ENCODE peak calls at places on chromosomes 4 and X, in ten cellular contexts. One of them, this sample, is unnamed.

GRCh38 chr4:76792418-76792817 is 105.5 kb downstream of the SOWAHB start:
- DNase-seq in mammary epithelial cell: no peak
- DNase-seq in thoracic aorta: no peak
- DNase-seq in psoas muscle: no peak
- DNase-seq in PC-3: no peak
- DNase-seq in foreskin fibroblast: no peak
- DNase-seq in PC-9: no peak
- DNase-seq in fibroblast of the aortic adventitia: no peak
- DNase-seq in brain microvascular endothelial cell: no peak
- DNase-seq in pancreas: no peak
- DNase-seq in this sample: no peak

GRCh38 chr4:136818811-136819210 is 713.5 kb downstream of the PCDH18 start:
- DNase-seq in mammary epithelial cell: no peak
- DNase-seq in thoracic aorta: no peak
- DNase-seq in psoas muscle: no peak
- DNase-seq in PC-3: no peak
- DNase-seq in foreskin fibroblast: no peak
- DNase-seq in PC-9: no peak
- DNase-seq in fibroblast of the aortic adventitia: peak; percentile 25
- DNase-seq in brain microvascular endothelial cell: peak; percentile 34
- DNase-seq in pancreas: no peak
- DNase-seq in this sample: no peak

GRCh38 chr4:130576218-130576617 is 1480.3 kb downstream of the C4orf33 start:
- DNase-seq in mammary epithelial cell: no peak
- DNase-seq in thoracic aorta: no peak
- DNase-seq in psoas muscle: no peak
- DNase-seq in PC-3: no peak
- DNase-seq in foreskin fibroblast: no peak
- DNase-seq in PC-9: no peak
- DNase-seq in fibroblast of the aortic adventitia: no peak
- DNase-seq in brain microvascular endothelial cell: no peak
- DNase-seq in pancreas: no peak
- DNase-seq in this sample: no peak

GRCh38 chr4:140533951-140534480 is 10.0 kb downstream of the ELMOD2 start:
- DNase-seq in mammary epithelial cell: no peak
- DNase-seq in thoracic aorta: no peak
- DNase-seq in psoas muscle: no peak
- DNase-seq in PC-3: no peak
- DNase-seq in foreskin fibroblast: no peak
- DNase-seq in PC-9: no peak
- DNase-seq in fibroblast of the aortic adventitia: peak; percentile 17
- DNase-seq in brain microvascular endothelial cell: no peak
- DNase-seq in pancreas: no peak
- DNase-seq in this sample: no peak

GRCh38 chrX:154396948-154397887 is 959 bp upstream of the RPL10 start:
- DNase-seq in mammary epithelial cell: peak; percentile 58
- DNase-seq in thoracic aorta: no peak
- DNase-seq in psoas muscle: peak; percentile 88
- DNase-seq in PC-3: peak; percentile 66
- DNase-seq in foreskin fibroblast: peak; percentile 87
- DNase-seq in PC-9: peak; percentile 84
- DNase-seq in fibroblast of the aortic adventitia: peak; percentile 55
- DNase-seq in brain microvascular endothelial cell: no peak
- DNase-seq in pancreas: peak; percentile 83
- DNase-seq in this sample: peak; percentile 75

GRCh38 chr4:184932343-184932742 is 85.9 kb upstream of the HELT start:
- DNase-seq in mammary epithelial cell: no peak
- DNase-seq in thoracic aorta: no peak
- DNase-seq in psoas muscle: no peak
- DNase-seq in PC-3: no peak
- DNase-seq in foreskin fibroblast: no peak
- DNase-seq in PC-9: no peak
- DNase-seq in fibroblast of the aortic adventitia: no peak
- DNase-seq in brain microvascular endothelial cell: no peak
- DNase-seq in pancreas: no peak
- DNase-seq in this sample: no peak

GRCh38 chrX:118240359-118240758 is 105.5 kb upstream of the WDR44 start:
- DNase-seq in mammary epithelial cell: no peak
- DNase-seq in thoracic aorta: no peak
- DNase-seq in psoas muscle: no peak
- DNase-seq in PC-3: no peak
- DNase-seq in foreskin fibroblast: peak; percentile 20
- DNase-seq in PC-9: no peak
- DNase-seq in fibroblast of the aortic adventitia: no peak
- DNase-seq in brain microvascular endothelial cell: no peak
- DNase-seq in pancreas: no peak
- DNase-seq in this sample: no peak

GRCh38 chr4:19298998-19299397 is 952.7 kb upstream of the SLIT2 start:
- DNase-seq in mammary epithelial cell: no peak
- DNase-seq in thoracic aorta: no peak
- DNase-seq in psoas muscle: no peak
- DNase-seq in PC-3: no peak
- DNase-seq in foreskin fibroblast: peak; percentile 71
- DNase-seq in PC-9: no peak
- DNase-seq in fibroblast of the aortic adventitia: no peak
- DNase-seq in brain microvascular endothelial cell: no peak
- DNase-seq in pancreas: no peak
- DNase-seq in this sample: no peak

DNA sequence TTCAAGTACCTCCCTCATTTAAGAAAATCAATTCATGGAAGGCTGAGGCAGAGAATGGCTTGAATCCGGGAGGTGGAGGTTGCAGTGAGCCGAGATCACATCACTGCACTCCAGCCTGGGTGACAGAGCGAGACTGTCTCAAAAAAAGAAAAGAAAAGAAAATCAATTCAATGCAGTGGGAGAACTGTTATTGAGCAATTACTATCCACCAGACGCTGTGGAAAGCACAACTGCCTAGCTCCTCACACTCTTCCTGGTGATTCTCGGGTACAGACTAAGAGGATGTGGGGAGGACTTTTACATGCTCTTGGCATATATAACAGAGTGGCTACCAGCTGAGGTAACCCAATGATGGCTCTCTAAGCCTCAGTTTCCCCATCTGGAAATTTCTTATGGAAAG is 2.7 kb upstream of the TMSB4X start:
- DNase-seq in mammary epithelial cell: no peak
- DNase-seq in thoracic aorta: no peak
- DNase-seq in psoas muscle: no peak
- DNase-seq in PC-3: no peak
- DNase-seq in foreskin fibroblast: no peak
- DNase-seq in PC-9: no peak
- DNase-seq in fibroblast of the aortic adventitia: no peak
- DNase-seq in brain microvascular endothelial cell: no peak
- DNase-seq in pancreas: no peak
- DNase-seq in this sample: no peak
- H3K4me3 ChIP-seq in mammary epithelial cell: no peak overlapping the region
- H3K4me3 ChIP-seq in thoracic aorta: peak overlapping the region; percentile 61
- H3K4me3 ChIP-seq in psoas muscle: no peak overlapping the region
- H3K4me3 ChIP-seq in PC-3: no peak overlapping the region
- H3K4me3 ChIP-seq in foreskin fibroblast: no peak overlapping the region
- H3K4me3 ChIP-seq in PC-9: no peak overlapping the region
- H3K4me3 ChIP-seq in fibroblast of the aortic adventitia: no peak overlapping the region
- H3K4me3 ChIP-seq in brain microvascular endothelial cell: no peak overlapping the region
- H3K4me3 ChIP-seq in pancreas: no peak overlapping the region
- H3K4me3 ChIP-seq in this sample: no peak overlapping the region

GRCh38 chr4:7460591-7460990 is 25.9 kb upstream of the PSAPL1 start:
- DNase-seq in mammary epithelial cell: no peak
- DNase-seq in thoracic aorta: no peak
- DNase-seq in psoas muscle: peak; percentile 65
- DNase-seq in PC-3: no peak
- DNase-seq in foreskin fibroblast: no peak
- DNase-seq in PC-9: no peak
- DNase-seq in fibroblast of the aortic adventitia: no peak
- DNase-seq in brain microvascular endothelial cell: peak; percentile 5
- DNase-seq in pancreas: no peak
- DNase-seq in this sample: no peak

GRCh38 chr4:7464259-7464655 is 29.5 kb upstream of the PSAPL1 start:
- DNase-seq in mammary epithelial cell: no peak
- DNase-seq in thoracic aorta: no peak
- DNase-seq in psoas muscle: no peak
- DNase-seq in PC-3: no peak
- DNase-seq in foreskin fibroblast: no peak
- DNase-seq in PC-9: no peak
- DNase-seq in fibroblast of the aortic adventitia: no peak
- DNase-seq in brain microvascular endothelial cell: no peak
- DNase-seq in pancreas: no peak
- DNase-seq in this sample: no peak

GRCh38 chr4:7463584-7464258 is 29.0 kb upstream of the PSAPL1 start:
- DNase-seq in mammary epithelial cell: no peak
- DNase-seq in thoracic aorta: no peak
- DNase-seq in psoas muscle: no peak
- DNase-seq in PC-3: no peak
- DNase-seq in foreskin fibroblast: no peak
- DNase-seq in PC-9: no peak
- DNase-seq in fibroblast of the aortic adventitia: no peak
- DNase-seq in brain microvascular endothelial cell: no peak
- DNase-seq in pancreas: no peak
- DNase-seq in this sample: no peak

GRCh38 chr4:7461171-7461570 is 26.4 kb upstream of the PSAPL1 start:
- DNase-seq in mammary epithelial cell: no peak
- DNase-seq in thoracic aorta: no peak
- DNase-seq in psoas muscle: no peak
- DNase-seq in PC-3: no peak
- DNase-seq in foreskin fibroblast: no peak
- DNase-seq in PC-9: no peak
- DNase-seq in fibroblast of the aortic adventitia: no peak
- DNase-seq in brain microvascular endothelial cell: no peak
- DNase-seq in pancreas: no peak
- DNase-seq in this sample: no peak

GRCh38 chr4:7462509-7462971 is 27.8 kb upstream of the PSAPL1 start:
- DNase-seq in mammary epithelial cell: peak; percentile 38
- DNase-seq in thoracic aorta: no peak
- DNase-seq in psoas muscle: no peak
- DNase-seq in PC-3: peak; percentile 88
- DNase-seq in foreskin fibroblast: peak; percentile 18
- DNase-seq in PC-9: peak; percentile 44
- DNase-seq in fibroblast of the aortic adventitia: no peak
- DNase-seq in brain microvascular endothelial cell: no peak
- DNase-seq in pancreas: no peak
- DNase-seq in this sample: no peak
- TF ChIP-seq CTCF in mammary epithelial cell: peak; percentile 42
- TF ChIP-seq CTCF in thoracic aorta: no peak
- TF ChIP-seq CTCF in psoas muscle: no peak
- TF ChIP-seq CTCF in PC-3: peak; percentile 76
- TF ChIP-seq CTCF in foreskin fibroblast: peak; percentile 29
- TF ChIP-seq CTCF in PC-9: no peak
- TF ChIP-seq CTCF in fibroblast of the aortic adventitia: no peak
- TF ChIP-seq CTCF in brain microvascular endothelial cell: no peak
- TF ChIP-seq CTCF in pancreas: no peak
- TF ChIP-seq CTCF in this sample: no peak

GRCh38 chrX:34654939-34655338 is 2.1 kb downstream of the TMEM47 start:
- DNase-seq in mammary epithelial cell: peak; percentile 3
- DNase-seq in thoracic aorta: no peak
- DNase-seq in psoas muscle: no peak
- DNase-seq in PC-3: no peak
- DNase-seq in foreskin fibroblast: no peak
- DNase-seq in PC-9: no peak
- DNase-seq in fibroblast of the aortic adventitia: peak; percentile 28
- DNase-seq in brain microvascular endothelial cell: no peak
- DNase-seq in pancreas: no peak
- DNase-seq in this sample: no peak
- H3K4me3 ChIP-seq in mammary epithelial cell: peak overlapping the region; percentile 19
- H3K4me3 ChIP-seq in thoracic aorta: peak overlapping the region; percentile 83
- H3K4me3 ChIP-seq in psoas muscle: peak overlapping the region; percentile 64
- H3K4me3 ChIP-seq in PC-3: no peak overlapping the region
- H3K4me3 ChIP-seq in foreskin fibroblast: peak overlapping the region; percentile 79
- H3K4me3 ChIP-seq in PC-9: no peak overlapping the region
- H3K4me3 ChIP-seq in fibroblast of the aortic adventitia: peak overlapping the region; percentile 76
- H3K4me3 ChIP-seq in brain microvascular endothelial cell: peak overlapping the region; percentile 69
- H3K4me3 ChIP-seq in pancreas: no peak overlapping the region
- H3K4me3 ChIP-seq in this sample: peak overlapping the region; percentile 78

GRCh38 chr4:10459305-10459704 is 2.1 kb upstream of the ZNF518B start:
- DNase-seq in mammary epithelial cell: no peak
- DNase-seq in thoracic aorta: no peak
- DNase-seq in psoas muscle: no peak
- DNase-seq in PC-3: no peak
- DNase-seq in foreskin fibroblast: no peak
- DNase-seq in PC-9: no peak
- DNase-seq in fibroblast of the aortic adventitia: no peak
- DNase-seq in brain microvascular endothelial cell: no peak
- DNase-seq in pancreas: no peak
- DNase-seq in this sample: no peak

GRCh38 chr4:10462876-10463275 is 5.7 kb upstream of the ZNF518B start:
- DNase-seq in mammary epithelial cell: no peak
- DNase-seq in thoracic aorta: no peak
- DNase-seq in psoas muscle: no peak
- DNase-seq in PC-3: no peak
- DNase-seq in foreskin fibroblast: no peak
- DNase-seq in PC-9: no peak
- DNase-seq in fibroblast of the aortic adventitia: no peak
- DNase-seq in brain microvascular endothelial cell: no peak
- DNase-seq in pancreas: no peak
- DNase-seq in this sample: no peak

GRCh38 chr4:10461850-10462400 is 4.7 kb upstream of the ZNF518B start:
- DNase-seq in mammary epithelial cell: no peak
- DNase-seq in thoracic aorta: no peak
- DNase-seq in psoas muscle: no peak
- DNase-seq in PC-3: no peak
- DNase-seq in foreskin fibroblast: no peak
- DNase-seq in PC-9: no peak
- DNase-seq in fibroblast of the aortic adventitia: no peak
- DNase-seq in brain microvascular endothelial cell: no peak
- DNase-seq in pancreas: no peak
- DNase-seq in this sample: no peak

GRCh38 chr4:10460313-10461047 is 3.3 kb upstream of the ZNF518B start:
- DNase-seq in mammary epithelial cell: peak; percentile 14
- DNase-seq in thoracic aorta: no peak
- DNase-seq in psoas muscle: no peak
- DNase-seq in PC-3: no peak
- DNase-seq in foreskin fibroblast: no peak
- DNase-seq in PC-9: no peak
- DNase-seq in fibroblast of the aortic adventitia: no peak
- DNase-seq in brain microvascular endothelial cell: no peak
- DNase-seq in pancreas: no peak
- DNase-seq in this sample: no peak

DNA sequence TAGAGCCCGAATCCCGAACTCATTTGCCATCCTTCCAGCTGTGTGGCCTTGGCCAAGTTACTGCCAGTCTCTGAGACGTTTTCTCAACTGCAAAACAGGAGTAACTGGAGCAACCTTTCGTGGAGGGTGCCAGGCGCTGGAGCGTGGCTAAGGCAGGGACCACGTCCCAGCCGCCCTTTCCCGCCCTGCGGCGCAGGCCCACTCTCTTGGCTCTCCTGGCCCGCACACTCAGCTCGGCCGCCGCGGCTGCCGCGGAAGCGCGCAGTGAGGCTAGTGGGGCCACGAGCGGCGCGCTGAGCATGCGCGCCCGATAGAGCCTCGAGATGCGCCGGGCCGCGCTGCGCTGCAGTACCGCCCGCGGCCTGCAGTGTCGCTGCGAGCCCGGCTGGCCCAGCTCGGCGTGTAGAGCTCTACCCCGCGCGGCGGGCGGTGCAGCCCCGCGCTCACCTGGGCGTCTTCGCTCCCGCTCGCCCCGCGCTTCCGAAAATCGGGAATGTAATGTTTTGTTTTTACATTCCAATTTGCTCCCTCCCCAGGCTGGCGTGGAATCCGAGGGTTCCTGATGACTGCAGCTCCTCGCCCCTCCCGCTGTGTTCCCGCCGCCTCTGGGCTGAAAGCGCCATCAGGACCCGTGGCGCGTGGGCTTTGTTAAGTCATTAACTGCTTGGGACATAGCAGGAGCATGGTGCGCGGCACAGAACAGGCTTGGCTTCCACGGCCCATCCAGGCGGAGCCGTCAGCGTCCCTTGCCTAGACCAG is 4.0 kb upstream of the ZNF518B start:
- DNase-seq in mammary epithelial cell: peak; percentile 60
- DNase-seq in thoracic aorta: no peak
- DNase-seq in psoas muscle: peak; percentile 67
- DNase-seq in PC-3: no peak
- DNase-seq in foreskin fibroblast: peak; percentile 81
- DNase-seq in PC-9: peak; percentile 14
- DNase-seq in fibroblast of the aortic adventitia: peak; percentile 45
- DNase-seq in brain microvascular endothelial cell: no peak
- DNase-seq in pancreas: peak; percentile 25
- DNase-seq in this sample: peak; percentile 31
- TF ChIP-seq CTCF in mammary epithelial cell: peak; percentile 40
- TF ChIP-seq CTCF in thoracic aorta: peak; percentile 97
- TF ChIP-seq CTCF in psoas muscle: peak; percentile 95
- TF ChIP-seq CTCF in PC-3: peak; percentile 45
- TF ChIP-seq CTCF in foreskin fibroblast: peak; percentile 75
- TF ChIP-seq CTCF in PC-9: no peak
- TF ChIP-seq CTCF in fibroblast of the aortic adventitia: peak; percentile 72
- TF ChIP-seq CTCF in brain microvascular endothelial cell: peak; percentile 57
- TF ChIP-seq CTCF in pancreas: peak; percentile 82
- TF ChIP-seq CTCF in this sample: peak; percentile 92